ENCODE peak calls at places on chromosomes 5 and 9, in seven cellular contexts. One of them, this sample, is unnamed. For H3K4me1, the result is how much of the 10 kb centered on the place peaks cover.

GRCh38 chr5:179836225-179837019 is 15.7 kb downstream of the SQSTM1 start:
- DNase-seq in PC-9: peak
- DNase-seq in GM23248: peak
- DNase-seq in adipocyte: no peak
- DNase-seq in esophagus squamous epithelium: no peak
- DNase-seq in breast epithelium: no peak
- DNase-seq in CD8-positive, alpha-beta memory T cell: peak
- DNase-seq in this sample: no peak

GRCh38 chr9:73684601-73685000 is 532.9 kb downstream of the ANXA1 start:
- DNase-seq in CD8-positive, alpha-beta memory T cell: no peak
- DNase-seq in PC-9: peak
- DNase-seq in adipocyte: peak
- DNase-seq in breast epithelium: no peak
- DNase-seq in esophagus squamous epithelium: no peak
- DNase-seq in GM23248: peak
- DNase-seq in this sample: no peak

GRCh38 chr5:96517294-96517693 is 84.2 kb upstream of the PCSK1 start:
- DNase-seq in GM23248: peak
- DNase-seq in breast epithelium: no peak
- DNase-seq in PC-9: no peak
- DNase-seq in adipocyte: peak
- DNase-seq in esophagus squamous epithelium: no peak
- DNase-seq in CD8-positive, alpha-beta memory T cell: no peak
- DNase-seq in this sample: no peak

GRCh38 chr5:28809811-28810750 is 1771.7 kb upstream of the CDH9 start:
- DNase-seq in breast epithelium: no peak
- DNase-seq in CD8-positive, alpha-beta memory T cell: no peak
- DNase-seq in GM23248: no peak
- DNase-seq in adipocyte: no peak
- DNase-seq in esophagus squamous epithelium: no peak
- DNase-seq in PC-9: no peak
- DNase-seq in this sample: no peak

GRCh38 chr9:6630502-6631206 is 14.9 kb downstream of the GLDC start:
- DNase-seq in breast epithelium: no peak
- DNase-seq in CD8-positive, alpha-beta memory T cell: no peak
- DNase-seq in PC-9: no peak
- DNase-seq in adipocyte: no peak
- DNase-seq in esophagus squamous epithelium: no peak
- DNase-seq in GM23248: no peak
- DNase-seq in this sample: no peak

GRCh38 chr5:74017112-74017511 is 391.1 kb downstream of the ARHGEF28 start:
- DNase-seq in GM23248: peak
- DNase-seq in adipocyte: no peak
- DNase-seq in breast epithelium: no peak
- DNase-seq in PC-9: peak
- DNase-seq in esophagus squamous epithelium: no peak
- DNase-seq in CD8-positive, alpha-beta memory T cell: no peak
- DNase-seq in this sample: peak

GRCh38 chr5:30908356-30908755 is 285.1 kb upstream of the CDH6 start:
- DNase-seq in GM23248: peak
- DNase-seq in CD8-positive, alpha-beta memory T cell: no peak
- DNase-seq in esophagus squamous epithelium: no peak
- DNase-seq in PC-9: no peak
- DNase-seq in breast epithelium: no peak
- DNase-seq in adipocyte: no peak
- DNase-seq in this sample: no peak

GRCh38 chr5:144876990-144877389 is 706.3 kb downstream of the KCTD16 start:
- DNase-seq in adipocyte: no peak
- DNase-seq in breast epithelium: no peak
- DNase-seq in PC-9: no peak
- DNase-seq in esophagus squamous epithelium: no peak
- DNase-seq in GM23248: no peak
- DNase-seq in CD8-positive, alpha-beta memory T cell: no peak
- DNase-seq in this sample: no peak

GRCh38 chr9:99870126-99870525 is 36.3 kb upstream of the STX17 start:
- DNase-seq in PC-9: no peak
- DNase-seq in CD8-positive, alpha-beta memory T cell: no peak
- DNase-seq in esophagus squamous epithelium: no peak
- DNase-seq in GM23248: peak
- DNase-seq in adipocyte: no peak
- DNase-seq in breast epithelium: no peak
- DNase-seq in this sample: no peak

GRCh38 chr5:78003914-78004313 is 227.8 kb upstream of the TBCA start:
- DNase-seq in esophagus squamous epithelium: no peak
- DNase-seq in breast epithelium: no peak
- DNase-seq in PC-9: no peak
- DNase-seq in GM23248: no peak
- DNase-seq in adipocyte: no peak
- DNase-seq in CD8-positive, alpha-beta memory T cell: no peak
- DNase-seq in this sample: no peak

GRCh38 chr9:113468716-113469448 is 5.4 kb downstream of the RGS3 start:
- DNase-seq in breast epithelium: no peak
- DNase-seq in esophagus squamous epithelium: no peak
- DNase-seq in adipocyte: no peak
- DNase-seq in PC-9: no peak
- DNase-seq in CD8-positive, alpha-beta memory T cell: no peak
- DNase-seq in GM23248: no peak
- DNase-seq in this sample: no peak

GRCh38 chr9:129285382-129285781 is 107.3 kb upstream of the IER5L start:
- DNase-seq in adipocyte: no peak
- DNase-seq in GM23248: no peak
- DNase-seq in PC-9: no peak
- DNase-seq in esophagus squamous epithelium: no peak
- DNase-seq in CD8-positive, alpha-beta memory T cell: no peak
- DNase-seq in breast epithelium: peak
- DNase-seq in this sample: no peak

GRCh38 chr5:112109331-112109993 is 309.6 kb downstream of the EPB41L4A start:
- DNase-seq in GM23248: peak
- DNase-seq in adipocyte: peak
- DNase-seq in PC-9: peak
- DNase-seq in CD8-positive, alpha-beta memory T cell: no peak
- DNase-seq in esophagus squamous epithelium: no peak
- DNase-seq in breast epithelium: no peak
- DNase-seq in this sample: no peak

GRCh38 chr5:10563940-10564837 is at the start of gene ANKRD33B:
- DNase-seq in PC-9: peak
- DNase-seq in esophagus squamous epithelium: no peak
- DNase-seq in breast epithelium: no peak
- DNase-seq in GM23248: peak
- DNase-seq in CD8-positive, alpha-beta memory T cell: peak
- DNase-seq in adipocyte: peak
- DNase-seq in this sample: no peak

GRCh38 chr9:116286287-116286686 is 132.7 kb downstream of the PAPPA start:
- DNase-seq in adipocyte: no peak
- DNase-seq in PC-9: no peak
- DNase-seq in GM23248: no peak
- DNase-seq in esophagus squamous epithelium: no peak
- DNase-seq in CD8-positive, alpha-beta memory T cell: no peak
- DNase-seq in breast epithelium: no peak
- DNase-seq in this sample: no peak

GRCh38 chr9:120393386-120394057 is 186.4 kb downstream of the CDK5RAP2 start:
- DNase-seq in esophagus squamous epithelium: no peak
- DNase-seq in PC-9: no peak
- DNase-seq in CD8-positive, alpha-beta memory T cell: no peak
- DNase-seq in GM23248: peak
- DNase-seq in breast epithelium: no peak
- DNase-seq in adipocyte: peak
- DNase-seq in this sample: no peak

GRCh38 chr9:35051069-35051967 is 21.1 kb downstream of the VCP start:
- DNase-seq in CD8-positive, alpha-beta memory T cell: peak
- DNase-seq in PC-9: peak
- DNase-seq in esophagus squamous epithelium: no peak
- DNase-seq in breast epithelium: no peak
- DNase-seq in adipocyte: peak
- DNase-seq in GM23248: peak
- DNase-seq in this sample: peak

GRCh38 chr9:3467593-3468219 is 58.1 kb downstream of the RFX3 start:
- DNase-seq in GM23248: peak
- DNase-seq in adipocyte: peak
- DNase-seq in esophagus squamous epithelium: peak
- DNase-seq in PC-9: peak
- DNase-seq in breast epithelium: no peak
- DNase-seq in CD8-positive, alpha-beta memory T cell: peak
- DNase-seq in this sample: peak

GRCh38 chr5:61678966-61679365 is 346.9 kb downstream of the ZSWIM6 start:
- DNase-seq in adipocyte: no peak
- DNase-seq in PC-9: no peak
- DNase-seq in CD8-positive, alpha-beta memory T cell: no peak
- DNase-seq in GM23248: no peak
- DNase-seq in esophagus squamous epithelium: no peak
- DNase-seq in breast epithelium: no peak
- DNase-seq in this sample: no peak

GRCh38 chr5:158802941-158803341 is 296.8 kb downstream of the EBF1 start:
- DNase-seq in breast epithelium: no peak
- DNase-seq in CD8-positive, alpha-beta memory T cell: no peak
- DNase-seq in GM23248: peak
- DNase-seq in adipocyte: peak
- DNase-seq in esophagus squamous epithelium: no peak
- DNase-seq in PC-9: no peak
- DNase-seq in this sample: no peak

GRCh38 chr5:158796812-158797497 is 302.8 kb downstream of the EBF1 start:
- DNase-seq in breast epithelium: no peak
- DNase-seq in PC-9: no peak
- DNase-seq in GM23248: peak
- DNase-seq in esophagus squamous epithelium: no peak
- DNase-seq in CD8-positive, alpha-beta memory T cell: no peak
- DNase-seq in adipocyte: no peak
- DNase-seq in this sample: no peak

GRCh38 chr5:158797498-158797845 is 302.2 kb downstream of the EBF1 start:
- DNase-seq in PC-9: no peak
- DNase-seq in esophagus squamous epithelium: no peak
- DNase-seq in adipocyte: no peak
- DNase-seq in GM23248: no peak
- DNase-seq in breast epithelium: no peak
- DNase-seq in CD8-positive, alpha-beta memory T cell: no peak
- DNase-seq in this sample: no peak

GRCh38 chr5:158801286-158801685 is 298.4 kb downstream of the EBF1 start:
- DNase-seq in PC-9: no peak
- DNase-seq in esophagus squamous epithelium: no peak
- DNase-seq in CD8-positive, alpha-beta memory T cell: no peak
- DNase-seq in breast epithelium: no peak
- DNase-seq in adipocyte: no peak
- DNase-seq in GM23248: no peak
- DNase-seq in this sample: no peak

DNA sequence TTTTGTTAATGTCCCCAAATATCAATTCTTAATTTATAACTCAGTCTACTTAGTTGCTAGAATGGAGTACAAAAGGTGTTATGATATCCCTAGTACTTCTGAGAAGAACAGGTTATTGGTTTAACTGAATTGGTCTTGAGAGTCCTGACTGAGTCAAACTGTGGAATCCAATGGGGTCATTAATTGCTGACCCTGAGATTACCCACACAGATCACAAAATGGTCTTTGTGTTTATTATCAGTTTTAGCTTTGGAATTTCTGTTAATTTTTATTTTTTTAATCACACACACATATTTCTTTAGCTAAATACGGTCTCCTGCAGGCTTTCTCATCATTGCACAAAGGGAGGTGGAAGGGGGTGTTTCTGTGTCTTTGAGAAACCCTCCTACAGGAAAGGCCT is 301.6 kb downstream of the EBF1 start:
- DNase-seq in adipocyte: no peak
- DNase-seq in CD8-positive, alpha-beta memory T cell: no peak
- DNase-seq in esophagus squamous epithelium: no peak
- DNase-seq in PC-9: no peak
- DNase-seq in breast epithelium: no peak
- DNase-seq in GM23248: no peak
- DNase-seq in this sample: no peak
- H3K4me3 ChIP-seq in adipocyte: no peak
- H3K4me3 ChIP-seq in CD8-positive, alpha-beta memory T cell: no peak
- H3K4me3 ChIP-seq in esophagus squamous epithelium: no peak
- H3K4me3 ChIP-seq in PC-9: no peak
- H3K4me3 ChIP-seq in breast epithelium: no peak
- H3K4me3 ChIP-seq in GM23248: no peak
- H3K4me3 ChIP-seq in this sample: no peak

DNA sequence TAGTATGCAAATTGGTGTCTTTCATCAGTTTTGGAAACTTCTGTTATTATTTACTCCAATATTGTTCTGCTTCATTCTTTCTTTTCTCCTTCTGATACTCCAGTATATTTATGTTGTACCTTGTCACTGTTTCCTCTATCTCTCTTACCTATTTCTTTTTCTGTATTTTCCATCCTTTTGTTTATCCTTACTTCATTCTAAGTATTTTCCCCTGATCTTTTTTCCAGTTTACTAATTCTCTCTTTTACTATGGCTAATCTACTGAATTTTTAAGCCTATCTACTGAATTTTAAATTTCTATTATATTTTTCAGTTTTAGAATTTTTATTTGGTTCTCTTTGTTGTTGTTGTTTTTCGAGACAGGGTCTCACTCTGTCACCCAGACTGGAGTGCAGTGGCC is 7.4 kb downstream of the SMIM3 start:
- DNase-seq in PC-9: no peak
- DNase-seq in breast epithelium: no peak
- DNase-seq in adipocyte: no peak
- DNase-seq in GM23248: no peak
- DNase-seq in esophagus squamous epithelium: no peak
- DNase-seq in CD8-positive, alpha-beta memory T cell: no peak
- DNase-seq in this sample: no peak
- H3K4me1 ChIP-seq in PC-9: under half
- H3K4me1 ChIP-seq in breast epithelium: under half
- H3K4me1 ChIP-seq in adipocyte: half or more
- H3K4me1 ChIP-seq in GM23248: half or more
- H3K4me1 ChIP-seq in esophagus squamous epithelium: half or more
- H3K4me1 ChIP-seq in CD8-positive, alpha-beta memory T cell: half or more
- H3K4me1 ChIP-seq in this sample: under half

DNA sequence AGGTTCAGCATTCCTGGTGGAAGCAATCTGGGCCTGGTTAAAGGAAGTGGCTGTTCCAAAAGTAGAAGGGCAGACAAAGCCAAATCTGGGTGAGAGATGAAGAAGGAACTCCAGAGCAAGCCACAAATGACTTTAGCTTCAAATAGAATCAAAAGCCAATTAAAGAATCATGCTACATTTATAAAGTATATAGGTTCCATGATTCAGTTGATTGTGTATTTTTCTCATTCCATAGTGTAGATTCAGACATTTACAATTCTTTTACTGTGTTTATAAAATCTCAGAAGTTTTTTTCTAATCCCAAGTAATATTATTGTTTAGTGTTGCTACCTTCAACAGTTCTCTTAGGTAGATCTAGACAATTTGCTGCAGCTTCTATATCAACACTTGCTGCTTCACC is 262.0 kb downstream of the PLK2 start:
- DNase-seq in adipocyte: no peak
- DNase-seq in esophagus squamous epithelium: no peak
- DNase-seq in PC-9: no peak
- DNase-seq in GM23248: no peak
- DNase-seq in CD8-positive, alpha-beta memory T cell: no peak
- DNase-seq in breast epithelium: no peak
- DNase-seq in this sample: no peak
- H3K4me3 ChIP-seq in adipocyte: no peak
- H3K4me3 ChIP-seq in esophagus squamous epithelium: no peak
- H3K4me3 ChIP-seq in PC-9: no peak
- H3K4me3 ChIP-seq in GM23248: no peak
- H3K4me3 ChIP-seq in CD8-positive, alpha-beta memory T cell: no peak
- H3K4me3 ChIP-seq in breast epithelium: no peak
- H3K4me3 ChIP-seq in this sample: no peak

GRCh38 chr9:122222741-122223140 is 6.0 kb downstream of the LHX6 start:
- DNase-seq in esophagus squamous epithelium: no peak
- DNase-seq in GM23248: no peak
- DNase-seq in adipocyte: no peak
- DNase-seq in breast epithelium: no peak
- DNase-seq in PC-9: no peak
- DNase-seq in CD8-positive, alpha-beta memory T cell: no peak
- DNase-seq in this sample: no peak
- H3K4me1 ChIP-seq in esophagus squamous epithelium: half or more
- H3K4me1 ChIP-seq in GM23248: under half
- H3K4me1 ChIP-seq in adipocyte: under half
- H3K4me1 ChIP-seq in breast epithelium: under half
- H3K4me1 ChIP-seq in PC-9: under half
- H3K4me1 ChIP-seq in CD8-positive, alpha-beta memory T cell: under half
- H3K4me1 ChIP-seq in this sample: under half